ENCODE peak calls at places on chromosomes 1 and 21, in six cellular contexts. O, F, E, I, B and S are unnamed samples.

GRCh38 chr1:165068716-165069115 is 287.8 kb downstream of the LMX1A start:
- DNase-seq in O (no peak), F (no peak), E (no peak), I (no peak), B (no peak), S (no peak)

GRCh38 chr1:119712342-119713038 is 756 bp downstream of the PHGDH start:
- DNase-seq in O (peak), F (no peak), E (peak), I (no peak), B (peak), S (no peak)

GRCh38 chr1:214740471-214740870 is 137.5 kb downstream of the CENPF start:
- DNase-seq in O (no peak), F (no peak), E (no peak), I (no peak), B (no peak), S (no peak)

GRCh38 chr1:241834733-241835377 is 13.1 kb upstream of the EXO1 start:
- DNase-seq in O (no peak), F (no peak), E (no peak), I (no peak), B (no peak), S (no peak)

GRCh38 chr1:55604749-55605148 is 389.6 kb upstream of the USP24 start:
- DNase-seq in O (no peak), F (no peak), E (no peak), I (no peak), B (no peak), S (no peak)

GRCh38 chr1:31571340-31572295 is 4.7 kb upstream of the TINAGL1 start:
- DNase-seq in O (peak), F (no peak), E (no peak), I (no peak), B (no peak), S (no peak)

GRCh38 chr1:94399449-94399848 is 18.7 kb upstream of the ABCD3 start:
- DNase-seq in O (no peak), F (no peak), E (no peak), I (no peak), B (no peak), S (no peak)

GRCh38 chr21:37368536-37369279 is 2.1 kb downstream of the DYRK1A start:
- DNase-seq in O (no peak), F (peak), E (no peak), I (no peak), B (no peak), S (peak)

GRCh38 chr1:151988405-151988851 is 5.2 kb downstream of the S100A10 start:
- DNase-seq in O (no peak), F (no peak), E (no peak), I (no peak), B (no peak), S (peak)

GRCh38 chr1:19467199-19468187 is 17.8 kb downstream of the CAPZB start:
- DNase-seq in O (no peak), F (no peak), E (no peak), I (no peak), B (no peak), S (no peak)

GRCh38 chr1:29646161-29646775 is 409.9 kb downstream of the PTPRU start:
- DNase-seq in O (no peak), F (no peak), E (no peak), I (no peak), B (no peak), S (no peak)

GRCh38 chr1:10599194-10599861 is 124.6 kb downstream of the PEX14 start:
- DNase-seq in O (no peak), F (peak), E (no peak), I (no peak), B (no peak), S (peak)

GRCh38 chr1:38991638-38992449 is 768 bp downstream of the AKIRIN1 start:
- DNase-seq in O (peak), F (no peak), E (peak), I (no peak), B (no peak), S (no peak)

GRCh38 chr1:225772848-225773247 is 4.8 kb upstream of the SRP9 start:
- DNase-seq in O (no peak), F (no peak), E (no peak), I (no peak), B (no peak), S (peak)

GRCh38 chr1:221188531-221188930 is 309.3 kb downstream of the HLX start:
- DNase-seq in O (no peak), F (no peak), E (no peak), I (no peak), B (no peak), S (no peak)

GRCh38 chr1:9822897-9823692 is 670 bp downstream of the CLSTN1 start:
- DNase-seq in O (peak), F (no peak), E (no peak), I (no peak), B (peak), S (no peak)

GRCh38 chr1:30904191-30904961 is 4.2 kb downstream of the SDC3 start:
- DNase-seq in O (peak), F (no peak), E (no peak), I (no peak), B (no peak), S (no peak)

GRCh38 chr1:116913941-116914340 is 4.2 kb downstream of the PTGFRN start:
- DNase-seq in O (no peak), F (no peak), E (no peak), I (no peak), B (no peak), S (no peak)

GRCh38 chr1:32701421-32701911 is 1.1 kb downstream of the SYNC start:
- DNase-seq in O (peak), F (no peak), E (no peak), I (no peak), B (no peak), S (peak)